ENCODE peak calls at places on chromosomes 11 and 22, in four cellular contexts. H, K, G and J are unnamed samples.

GRCh38 chr11:123382555-123383074 is 47.5 kb upstream of the GRAMD1B start:
- DNase-seq in H (no peak), K (no peak), G (no peak), J (no peak)

GRCh38 chr11:118895093-118896039 is 11.7 kb downstream of the CXCR5 start:
- DNase-seq in H (peak), K (no peak), G (no peak), J (no peak)

GRCh38 chr11:74123008-74123448 is 47.8 kb downstream of the C2CD3 start:
- DNase-seq in H (no peak), K (no peak), G (no peak), J (no peak)

GRCh38 chr11:119663279-119663678 is 65.7 kb downstream of the NECTIN1 start:
- DNase-seq in H (no peak), K (peak), G (no peak), J (no peak)

GRCh38 chr11:77126861-77127673 is 979 bp upstream of the MYO7A start:
- DNase-seq in H (no peak), K (no peak), G (peak), J (peak)

GRCh38 chr22:42188808-42189447 is 58.3 kb upstream of the CYP2D6 start:
- DNase-seq in H (no peak), K (no peak), G (no peak), J (no peak)

GRCh38 chr11:126490261-126490660 is 134.8 kb downstream of the ST3GAL4 start:
- DNase-seq in H (no peak), K (no peak), G (no peak), J (no peak)

GRCh38 chr11:17560281-17561110 is 13.4 kb downstream of the OTOG start:
- DNase-seq in H (no peak), K (no peak), G (no peak), J (no peak)

GRCh38 chr11:107695446-107695845 is 16.4 kb downstream of the SLN start:
- DNase-seq in H (no peak), K (no peak), G (no peak), J (no peak)

GRCh38 chr11:11510939-11511338 is 110.9 kb downstream of the GALNT18 start:
- DNase-seq in H (no peak), K (no peak), G (no peak), J (no peak)

GRCh38 chr11:62671604-62672528 is at the start of the genes LBHD1 and UQCC3:
- DNase-seq in H (no peak), K (peak), G (peak), J (peak)

GRCh38 chr11:116993599-116993998 is 104.6 kb downstream of the SIK3 start:
- DNase-seq in H (no peak), K (no peak), G (no peak), J (no peak)
- TF ChIP-seq CREM in H (no peak), K (no peak), G (no peak), J (no peak)

DNA sequence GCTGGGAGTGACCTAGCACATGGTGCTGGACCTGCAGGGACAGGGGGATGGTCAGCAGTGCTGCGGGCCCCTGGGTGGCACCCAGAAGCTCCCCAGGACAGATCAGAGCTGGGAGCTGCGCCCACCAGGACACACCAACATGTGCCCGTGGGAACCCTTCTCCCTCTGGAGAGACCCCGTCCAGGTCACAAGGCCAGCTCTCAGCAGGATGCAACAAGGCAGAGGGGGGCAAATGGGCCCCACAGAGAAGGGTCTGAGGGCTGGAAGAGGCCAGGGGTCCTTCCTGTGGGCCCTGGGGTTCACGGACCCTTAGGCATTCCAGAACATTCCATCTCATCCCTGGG is 6.2 kb downstream of the DUSP8 start:
- DNase-seq in H (no peak), K (no peak), G (no peak), J (no peak)
- TF ChIP-seq ETV6 in H (no peak), K (no peak), G (no peak), J (no peak)

DNA sequence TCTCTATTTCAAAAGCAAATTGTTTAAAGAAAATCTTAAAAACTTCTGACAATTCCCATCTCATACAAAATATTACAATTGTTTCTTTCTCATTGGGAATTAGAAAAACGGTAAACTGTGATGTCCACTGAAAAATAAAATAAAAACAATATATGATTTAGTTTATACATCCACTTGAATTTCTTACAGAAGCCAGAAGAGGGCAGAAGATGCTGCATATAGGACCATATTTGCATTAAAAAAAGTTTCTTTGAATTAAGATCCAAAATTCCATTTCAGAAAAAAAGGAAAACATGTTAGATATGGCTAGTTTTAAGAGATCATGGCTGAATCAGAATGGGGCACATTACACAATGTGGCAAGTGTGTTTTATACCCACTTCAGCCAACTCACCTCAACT is 39.3 kb upstream of the LRRC4C start:
- DNase-seq in H (no peak), K (no peak), G (no peak), J (no peak)
- TF ChIP-seq MAX in H (no peak), K (no peak), G (no peak), J (no peak)

DNA sequence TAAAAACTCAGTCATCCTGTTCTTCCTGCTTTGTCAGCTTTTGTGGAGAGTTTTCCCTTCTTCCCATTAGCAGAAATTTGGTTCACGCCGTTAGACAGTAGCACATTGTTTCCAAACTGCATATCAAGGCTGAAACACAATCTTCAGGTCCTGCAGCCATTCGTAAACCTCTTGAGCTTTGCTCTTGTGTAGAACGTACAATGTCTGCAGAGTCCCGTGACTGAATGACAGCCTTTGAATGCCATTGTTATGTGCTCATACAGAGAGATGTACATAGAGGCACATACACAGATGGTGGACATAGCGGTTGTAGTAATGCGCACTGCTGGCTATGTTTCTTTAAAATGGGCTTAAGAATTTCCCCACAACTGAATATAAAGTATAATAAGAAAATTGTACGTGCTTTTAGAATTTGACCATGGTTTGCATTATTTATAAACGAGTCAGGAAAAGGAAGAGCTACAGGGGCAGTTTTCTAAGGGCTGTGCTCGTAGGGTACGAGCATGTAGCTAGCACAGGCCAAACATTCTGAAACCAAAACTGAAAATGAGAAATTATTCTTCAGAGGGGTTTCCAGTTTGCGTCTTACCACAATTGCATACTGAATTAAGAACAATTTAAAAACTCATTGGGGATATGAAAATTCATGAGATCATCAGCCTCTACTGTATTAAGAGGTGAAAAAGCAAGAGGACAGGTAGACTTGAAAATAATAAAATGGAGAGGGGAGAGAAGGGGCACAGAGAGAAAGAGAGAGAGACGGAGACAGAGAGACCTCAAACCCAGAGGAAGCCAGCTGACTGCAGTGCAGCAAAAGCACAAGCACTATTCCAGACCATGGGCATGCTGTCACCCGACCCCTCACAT is 310.1 kb downstream of the CADM1 start:
- DNase-seq in H (peak), K (peak), G (no peak), J (no peak)
- TF ChIP-seq CREM in H (no peak), K (no peak), G (no peak), J (no peak)

DNA sequence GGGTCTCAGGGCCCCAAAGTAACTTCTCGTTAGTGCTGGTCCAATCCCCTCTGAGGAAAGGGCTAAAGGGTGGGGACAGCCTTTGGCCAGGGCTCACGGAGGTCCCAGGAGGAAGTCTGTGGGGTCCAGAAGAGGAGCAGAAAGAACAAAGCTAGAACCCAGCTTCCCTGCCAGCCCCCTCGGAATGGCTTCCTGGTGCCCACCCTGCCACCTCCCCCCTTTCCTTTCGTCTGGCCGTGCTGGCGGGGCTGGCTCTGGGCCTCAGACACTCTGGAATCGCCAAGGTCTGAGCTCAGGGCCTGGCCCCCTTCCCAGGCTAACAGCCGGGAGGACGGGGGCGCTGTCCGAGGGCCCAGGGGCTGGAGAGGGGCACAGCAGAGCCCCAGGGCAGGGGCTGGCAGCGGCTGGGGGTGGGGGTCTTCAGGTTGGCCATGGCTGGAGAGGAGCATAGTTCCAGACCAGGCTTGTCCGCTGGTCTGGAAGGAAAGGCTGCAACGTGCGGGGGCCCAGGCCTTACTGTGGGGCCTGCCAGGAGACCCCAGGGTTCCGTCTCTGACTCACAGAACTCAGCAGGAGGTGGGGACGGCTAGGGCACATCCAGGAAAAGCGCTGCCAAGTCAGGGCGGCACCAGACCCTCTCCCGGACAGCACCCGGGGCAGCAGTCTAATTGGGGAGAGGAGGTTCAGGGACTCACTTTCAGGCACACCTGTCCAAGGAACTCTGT is 788 bp upstream of the LTBP3 start:
- DNase-seq in H (no peak), K (no peak), G (no peak), J (peak)
- TF ChIP-seq ETV6 in H (no peak), K (no peak), G (no peak), J (no peak)

GRCh38 chr11:898160-898517 is 12.5 kb downstream of the CHID1 start:
- DNase-seq in H (no peak), K (peak), G (peak), J (peak)
- TF ChIP-seq MAX in H (no peak), K (no peak), G (no peak), J (no peak)

DNA sequence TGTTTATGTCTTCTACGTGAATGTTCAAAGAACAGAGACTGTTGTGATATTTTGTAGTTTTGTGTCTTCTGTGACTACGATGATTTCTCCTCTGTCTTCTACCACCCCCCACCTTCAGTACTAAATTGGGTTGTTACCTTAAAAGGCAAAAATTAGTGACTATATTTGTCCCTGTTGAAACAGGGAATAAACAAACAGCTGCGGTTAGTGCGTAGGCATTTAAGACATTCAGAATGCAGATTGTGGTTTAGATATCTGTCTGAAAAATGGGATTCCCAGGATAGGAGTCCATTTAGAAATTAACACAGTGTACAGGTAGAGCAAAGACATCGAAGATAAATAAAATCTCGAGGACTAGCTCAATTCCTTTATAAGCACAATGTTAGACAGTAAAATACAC is 15.6 kb upstream of the ARHGAP42 start:
- DNase-seq in H (no peak), K (peak), G (no peak), J (no peak)
- TF ChIP-seq CREM in H (no peak), K (no peak), G (no peak), J (no peak)